ENCODE peak calls at places on chromosome 1, in six cellular contexts. One of them, this sample, is unnamed.

GRCh38 chr1:92853299-92853698 is 21.5 kb downstream of the RPL5 start:
- DNase-seq in fibroblast of the aortic adventitia: no peak
- DNase-seq in endothelial cell of umbilical vein: no peak
- DNase-seq in cardiac fibroblast: no peak
- DNase-seq in T-helper 9 cell: no peak
- DNase-seq in lung microvascular endothelial cell: no peak
- DNase-seq in this sample: no peak

GRCh38 chr1:27755865-27756264 is 17.2 kb upstream of the STX12 start:
- DNase-seq in fibroblast of the aortic adventitia: no peak
- DNase-seq in T-helper 9 cell: no peak
- DNase-seq in lung microvascular endothelial cell: no peak
- DNase-seq in cardiac fibroblast: no peak
- DNase-seq in endothelial cell of umbilical vein: no peak
- DNase-seq in this sample: no peak

GRCh38 chr1:60386259-60386658 is 312.7 kb upstream of the C1orf87 start:
- DNase-seq in lung microvascular endothelial cell: no peak
- DNase-seq in endothelial cell of umbilical vein: no peak
- DNase-seq in T-helper 9 cell: no peak
- DNase-seq in fibroblast of the aortic adventitia: peak
- DNase-seq in cardiac fibroblast: peak
- DNase-seq in this sample: no peak

GRCh38 chr1:55216078-55216477 is 914 bp upstream of the USP24 start:
- DNase-seq in lung microvascular endothelial cell: no peak
- DNase-seq in cardiac fibroblast: no peak
- DNase-seq in T-helper 9 cell: no peak
- DNase-seq in fibroblast of the aortic adventitia: no peak
- DNase-seq in endothelial cell of umbilical vein: no peak
- DNase-seq in this sample: no peak

GRCh38 chr1:230879781-230880180 is 11.5 kb upstream of the C1orf198 start:
- DNase-seq in lung microvascular endothelial cell: no peak
- DNase-seq in cardiac fibroblast: no peak
- DNase-seq in T-helper 9 cell: no peak
- DNase-seq in endothelial cell of umbilical vein: no peak
- DNase-seq in fibroblast of the aortic adventitia: no peak
- DNase-seq in this sample: no peak

GRCh38 chr1:103177146-103177850 is 69.0 kb upstream of the COL11A1 start:
- DNase-seq in T-helper 9 cell: no peak
- DNase-seq in lung microvascular endothelial cell: no peak
- DNase-seq in fibroblast of the aortic adventitia: no peak
- DNase-seq in cardiac fibroblast: no peak
- DNase-seq in endothelial cell of umbilical vein: no peak
- DNase-seq in this sample: no peak

GRCh38 chr1:33302325-33302724 is 18.6 kb downstream of the A3GALT2 start:
- DNase-seq in T-helper 9 cell: no peak
- DNase-seq in fibroblast of the aortic adventitia: no peak
- DNase-seq in cardiac fibroblast: no peak
- DNase-seq in endothelial cell of umbilical vein: no peak
- DNase-seq in lung microvascular endothelial cell: no peak
- DNase-seq in this sample: no peak

GRCh38 chr1:204366759-204367158 is 7.0 kb upstream of the PLEKHA6 start:
- DNase-seq in T-helper 9 cell: no peak
- DNase-seq in lung microvascular endothelial cell: no peak
- DNase-seq in fibroblast of the aortic adventitia: no peak
- DNase-seq in cardiac fibroblast: no peak
- DNase-seq in endothelial cell of umbilical vein: no peak
- DNase-seq in this sample: peak

GRCh38 chr1:1594602-1594981 is 5.3 kb downstream of the FNDC10 start:
- DNase-seq in T-helper 9 cell: no peak
- DNase-seq in cardiac fibroblast: no peak
- DNase-seq in endothelial cell of umbilical vein: no peak
- DNase-seq in fibroblast of the aortic adventitia: no peak
- DNase-seq in lung microvascular endothelial cell: no peak
- DNase-seq in this sample: no peak

This sample was measured in WTC11.